ENCODE peak calls at places on chromosome 21, in seven cellular contexts. S is pancreas, M is neural progenitor cell, K is cardiac muscle cell, L is bronchial epithelial cell, U is PC-9, Z is HCT116. B is an unnamed sample.
A peak's percentile ranks its signal among the peaks of the same experiment; 100 is the strongest.

GRCh38 chr21:38303300-38303699 is 46.5 kb downstream of the KCNJ15 start:
- DNase-seq in S (no peak), M (no peak), K (no peak), L (peak; percentile 86), U (no peak), Z (no peak), B (peak; percentile 71)

GRCh38 chr21:38597436-38597835 is 99.2 kb upstream of the ERG start:
- DNase-seq in S (no peak), M (no peak), K (no peak), L (peak; percentile 28), U (no peak), Z (no peak), B (no peak)

GRCh38 chr21:35637431-35637830 is 422.9 kb downstream of the SETD4 start:
- DNase-seq in S (no peak), M (no peak), K (no peak), L (peak; percentile 37), U (no peak), Z (no peak), B (no peak)

GRCh38 chr21:17930102-17930501 is 110.9 kb upstream of the C21orf91 start:
- DNase-seq in S (no peak), M (peak; percentile 2), K (no peak), L (no peak), U (no peak), Z (no peak), B (no peak)

GRCh38 chr21:25350056-25350455 is 257.2 kb downstream of the MRPL39 start:
- DNase-seq in S (peak; percentile 25), M (peak; percentile 43), K (peak; percentile 26), L (no peak), U (no peak), Z (no peak), B (no peak)

GRCh38 chr21:37101384-37101783 is 28.3 kb downstream of the TTC3 start:
- DNase-seq in S (no peak), M (no peak), K (no peak), L (peak; percentile 52), U (no peak), Z (no peak), B (no peak)

GRCh38 chr21:29217818-29218252 is 80.9 kb upstream of the BACH1 start:
- DNase-seq in S (no peak), M (no peak), K (no peak), L (peak; percentile 100), U (no peak), Z (peak; percentile 12), B (peak; percentile 93)

GRCh38 chr21:43315244-43316137 is 111.4 kb downstream of the SIK1 start:
- DNase-seq in S (peak; percentile 17), M (no peak), K (no peak), L (no peak), U (no peak), Z (no peak), B (no peak)

GRCh38 chr21:32771134-32771523 is 426 bp downstream of the PAXBP1 start:
- DNase-seq in S (peak; percentile 65), M (peak; percentile 84), K (peak; percentile 80), L (peak; percentile 36), U (peak; percentile 49), Z (no peak), B (no peak)

GRCh38 chr21:33644383-33645074 is 2.2 kb downstream of the ITSN1 start:
- DNase-seq in S (no peak), M (peak; percentile 30), K (no peak), L (peak; percentile 18), U (no peak), Z (no peak), B (peak; percentile 56)

GRCh38 chr21:33212159-33212851 is 17.4 kb upstream of the IFNAR2 start:
- DNase-seq in S (no peak), M (no peak), K (peak; percentile 42), L (peak; percentile 96), U (no peak), Z (no peak), B (peak; percentile 14)

GRCh38 chr21:26388731-26389231 is 184.3 kb downstream of the CYYR1 start:
- DNase-seq in S (no peak), M (no peak), K (no peak), L (peak; percentile 89), U (peak; percentile 11), Z (no peak), B (peak; percentile 61)

GRCh38 chr21:38985423-38986378 is 180.0 kb downstream of the ETS2 start:
- DNase-seq in S (no peak), M (no peak), K (no peak), L (peak; percentile 83), U (no peak), Z (no peak), B (peak; percentile 86)

GRCh38 chr21:42841156-42841915 is 38.0 kb downstream of the WDR4 start:
- DNase-seq in S (no peak), M (no peak), K (no peak), L (no peak), U (no peak), Z (no peak), B (no peak)

GRCh38 chr21:17834639-17835354 is 15.6 kb upstream of the C21orf91 start:
- DNase-seq in S (no peak), M (no peak), K (no peak), L (no peak), U (no peak), Z (no peak), B (no peak)

GRCh38 chr21:17802568-17802967 is 16.6 kb downstream of the C21orf91 start:
- DNase-seq in S (no peak), M (no peak), K (no peak), L (peak; percentile 73), U (no peak), Z (no peak), B (no peak)

GRCh38 chr21:29301703-29302102 is 3.0 kb downstream of the BACH1 start:
- DNase-seq in S (no peak), M (no peak), K (no peak), L (no peak), U (no peak), Z (no peak), B (no peak)

GRCh38 chr21:33394260-33394659 is 9.0 kb upstream of the IFNGR2 start:
- DNase-seq in S (no peak), M (no peak), K (no peak), L (no peak), U (no peak), Z (no peak), B (no peak)

GRCh38 chr21:15895142-15896106 is 165.6 kb downstream of the USP25 start:
- DNase-seq in S (no peak), M (no peak), K (no peak), L (no peak), U (no peak), Z (no peak), B (no peak)

GRCh38 chr21:29053011-29053553 is 20.4 kb downstream of the CCT8 start:
- DNase-seq in S (no peak), M (no peak), K (no peak), L (no peak), U (no peak), Z (no peak), B (no peak)

GRCh38 chr21:21751286-21751685 is 753.1 kb downstream of the NCAM2 start:
- DNase-seq in S (no peak), M (no peak), K (no peak), L (no peak), U (no peak), Z (no peak), B (no peak)

GRCh38 chr21:36852293-36852692 is 114.2 kb downstream of the HLCS start:
- DNase-seq in S (no peak), M (no peak), K (no peak), L (peak; percentile 7), U (no peak), Z (no peak), B (no peak)

GRCh38 chr21:42850866-42851391 is 28.4 kb downstream of the WDR4 start:
- DNase-seq in S (no peak), M (peak; percentile 30), K (peak; percentile 12), L (no peak), U (no peak), Z (no peak), B (no peak)

GRCh38 chr21:35017256-35017655 is 31.8 kb downstream of the RUNX1 start:
- DNase-seq in S (no peak), M (no peak), K (no peak), L (no peak), U (no peak), Z (no peak), B (no peak)

GRCh38 chr21:37207441-37208009 is 59.6 kb downstream of the VPS26C start:
- DNase-seq in S (no peak), M (no peak), K (peak; percentile 46), L (peak; percentile 40), U (peak; percentile 29), Z (peak; percentile 59), B (no peak)

GRCh38 chr21:34701726-34702125 is 32.9 kb downstream of the CLIC6 start:
- DNase-seq in S (no peak), M (no peak), K (no peak), L (no peak), U (no peak), Z (no peak), B (no peak)

GRCh38 chr21:40049959-40050290 is 182.7 kb downstream of the PCP4 start:
- DNase-seq in S (no peak), M (peak; percentile 19), K (no peak), L (no peak), U (no peak), Z (no peak), B (no peak)
- TF ChIP-seq CTCF in S (no peak), M (no peak), K (no peak), L (no peak), U (no peak), Z (no peak), B (no peak)

GRCh38 chr21:41766051-41766882 is 585 bp downstream of the RIPK4 start:
- DNase-seq in S (no peak), M (peak; percentile 70), K (no peak), L (no peak), U (no peak), Z (no peak), B (no peak)
- H3K27me3 ChIP-seq in S (no peaks in the 10 kb centered on the region), M (peaks cover 100% of the 10 kb centered on the region), K (peaks cover 100% of the 10 kb centered on the region), L (no peaks in the 10 kb centered on the region), U (no peaks in the 10 kb centered on the region), Z (peaks cover 21% of the 10 kb centered on the region), B (peaks cover 11% of the 10 kb centered on the region)

GRCh38 chr21:45704311-45705108 is 61.0 kb downstream of the PCBP3 start:
- DNase-seq in S (no peak), M (no peak), K (no peak), L (no peak), U (no peak), Z (no peak), B (no peak)
- TF ChIP-seq CTCF in S (no peak), M (no peak), K (no peak), L (no peak), U (no peak), Z (no peak), B (no peak)

GRCh38 chr21:27647921-27648320 is 681.0 kb upstream of the ADAMTS5 start:
- DNase-seq in S (no peak), M (no peak), K (no peak), L (peak; percentile 35), U (no peak), Z (no peak), B (no peak)
- H3K27me3 ChIP-seq in S (no peaks in the 10 kb centered on the region), M (no peaks in the 10 kb centered on the region), K (no peaks in the 10 kb centered on the region), L (no peaks in the 10 kb centered on the region), U (no peaks in the 10 kb centered on the region), Z (no peaks in the 10 kb centered on the region), B (no peaks in the 10 kb centered on the region)

DNA sequence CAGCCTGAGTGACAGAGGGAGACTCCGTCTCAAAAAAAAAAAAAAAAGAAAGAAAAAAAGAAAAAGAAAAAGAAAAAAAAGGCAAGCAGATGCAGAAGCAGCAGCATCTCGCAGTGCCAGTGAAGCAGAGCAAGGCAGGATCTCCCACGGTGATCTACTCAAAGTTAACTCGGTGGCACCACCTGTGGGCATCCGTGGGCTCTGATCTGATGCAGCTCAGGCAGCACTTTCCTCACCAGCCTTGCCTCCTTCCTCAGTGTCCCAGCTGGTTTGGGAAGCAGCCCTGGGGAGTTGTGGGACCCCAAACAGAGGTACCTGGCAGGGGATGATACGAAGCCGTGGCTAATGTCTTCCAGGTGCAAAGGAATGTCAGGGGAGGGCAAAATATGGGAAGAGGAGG is 104.3 kb upstream of the KRTAP19-8 start:
- DNase-seq in S (no peak), M (peak; percentile 42), K (no peak), L (no peak), U (no peak), Z (no peak), B (no peak)
- TF ChIP-seq CTCF in S (no peak), M (peak; percentile 26), K (no peak), L (peak; percentile 20), U (no peak), Z (no peak), B (no peak)

B was measured in BJ.